ENCODE peak calls at places on chromosomes 6 and 20, in five cellular contexts. N, B, E, V and F are unnamed samples.

GRCh38 chr6:128519132-128519930 is 1.1 kb downstream of the PTPRK start:
- DNase-seq in N (peak; percentile 15), B (peak; percentile 20), E (peak; percentile 75), V (no peak), F (peak; percentile 35)

GRCh38 chr6:32092760-32093497 is 16.2 kb downstream of the TNXB start:
- DNase-seq in N (no peak), B (no peak), E (no peak), V (no peak), F (no peak)

GRCh38 chr6:23301546-23301945 is 732.2 kb downstream of the HDGFL1 start:
- DNase-seq in N (no peak), B (no peak), E (no peak), V (no peak), F (no peak)

GRCh38 chr6:114342826-114343781 is at the start of gene HS3ST5:
- DNase-seq in N (no peak), B (peak; percentile 19), E (peak; percentile 65), V (no peak), F (no peak)

GRCh38 chr6:36853325-36853724 is 14.1 kb upstream of the CPNE5 start:
- DNase-seq in N (no peak), B (no peak), E (no peak), V (no peak), F (no peak)

GRCh38 chr6:167094436-167094819 is 28.5 kb upstream of the CCR6 start:
- DNase-seq in N (no peak), B (no peak), E (no peak), V (no peak), F (no peak)

GRCh38 chr20:57902478-57902877 is 192.7 kb upstream of the PMEPA1 start:
- DNase-seq in N (no peak), B (peak; percentile 36), E (no peak), V (no peak), F (no peak)

GRCh38 chr6:10720229-10720959 is 2.5 kb upstream of the TMEM14C start:
- DNase-seq in N (peak; percentile 48), B (no peak), E (peak; percentile 94), V (peak; percentile 56), F (peak; percentile 61)

GRCh38 chr6:36954262-36954931 is at the start of gene PI16:
- DNase-seq in N (no peak), B (no peak), E (no peak), V (no peak), F (no peak)

GRCh38 chr6:37251211-37251610 is 6.4 kb upstream of the TBC1D22B start:
- DNase-seq in N (no peak), B (no peak), E (no peak), V (no peak), F (no peak)

GRCh38 chr6:163352011-163352685 is 62.4 kb upstream of the QKI start:
- DNase-seq in N (no peak), B (no peak), E (no peak), V (no peak), F (no peak)

GRCh38 chr6:28218312-28219248 is 6.5 kb upstream of the ZSCAN9 start:
- DNase-seq in N (no peak), B (peak; percentile 83), E (peak; percentile 94), V (peak; percentile 54), F (peak; percentile 88)
- TF ChIP-seq CTCF in N (no peak), B (no peak), E (no peak), V (no peak), F (no peak)

GRCh38 chr6:95785785-95786184 is 208.4 kb downstream of the MANEA start:
- DNase-seq in N (no peak), B (peak; percentile 28), E (no peak), V (no peak), F (no peak)

GRCh38 chr6:95786802-95787201 is 209.5 kb downstream of the MANEA start:
- DNase-seq in N (no peak), B (peak; percentile 21), E (no peak), V (no peak), F (no peak)

GRCh38 chr6:95784869-95785268 is 207.5 kb downstream of the MANEA start:
- DNase-seq in N (no peak), B (peak; percentile 62), E (no peak), V (no peak), F (no peak)

GRCh38 chr6:95780037-95780436 is 202.7 kb downstream of the MANEA start:
- DNase-seq in N (no peak), B (no peak), E (no peak), V (no peak), F (no peak)

DNA sequence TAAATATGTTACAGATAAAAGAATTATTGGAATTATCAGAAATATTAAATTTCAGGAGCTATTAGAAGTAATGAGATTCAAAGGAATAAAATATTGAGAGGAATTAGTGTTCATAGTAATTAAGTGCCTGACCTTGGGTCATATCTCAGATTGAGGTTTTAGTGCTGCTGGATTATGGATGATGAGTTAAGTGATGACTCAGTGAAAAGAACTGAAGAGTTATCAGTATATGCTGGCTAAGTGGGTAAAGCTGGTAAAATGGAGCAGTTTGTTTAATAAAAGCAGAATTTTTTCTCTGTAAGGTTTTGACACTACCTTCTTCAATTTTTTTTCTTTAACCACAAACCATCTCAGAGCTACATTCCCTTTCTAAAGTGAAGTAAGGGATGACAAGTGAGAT is 206.7 kb downstream of the MANEA start:
- DNase-seq in N (no peak), B (no peak), E (no peak), V (no peak), F (no peak)
- H3K4me3 ChIP-seq in N (no peak overlapping the region), B (no peak overlapping the region), E (no peak overlapping the region), V (no peak overlapping the region), F (no peak overlapping the region)

GRCh38 chr20:42915081-42915480 is 274.6 kb downstream of the PTPRT start:
- DNase-seq in N (no peak), B (no peak), E (no peak), V (no peak), F (no peak)
- TF ChIP-seq CTCF in N (no peak), B (no peak), E (no peak), V (no peak), F (no peak)

GRCh38 chr20:52971498-52972189 is 514 bp upstream of the TSHZ2 start:
- DNase-seq in N (no peak), B (no peak), E (no peak), V (no peak), F (no peak)
- H3K4me3 ChIP-seq in N (peak overlapping the region; percentile 69), B (no peak overlapping the region), E (peak overlapping the region; percentile 9), V (peak overlapping the region; percentile 51), F (peak overlapping the region; percentile 70)

GRCh38 chr20:34729416-34729815 is 25.3 kb downstream of the TP53INP2 start:
- DNase-seq in N (no peak), B (no peak), E (no peak), V (no peak), F (no peak)
- TF ChIP-seq CTCF in N (no peak), B (no peak), E (no peak), V (no peak), F (no peak)

GRCh38 chr6:108563292-108563691 is 2.6 kb downstream of the FOXO3 start:
- DNase-seq in N (no peak), B (no peak), E (no peak), V (no peak), F (no peak)
- H3K4me3 ChIP-seq in N (no peak overlapping the region), B (no peak overlapping the region), E (peak overlapping the region; percentile 39), V (peak overlapping the region; percentile 98), F (peak overlapping the region; percentile 88)

GRCh38 chr20:61042501-61043385 is 209.3 kb upstream of the CDH4 start:
- DNase-seq in N (no peak), B (no peak), E (no peak), V (no peak), F (no peak)

GRCh38 chr20:61045876-61046585 is 206.0 kb upstream of the CDH4 start:
- DNase-seq in N (no peak), B (no peak), E (no peak), V (no peak), F (no peak)

GRCh38 chr20:61045091-61045490 is 207.0 kb upstream of the CDH4 start:
- DNase-seq in N (no peak), B (no peak), E (no peak), V (no peak), F (no peak)

GRCh38 chr20:61043681-61044080 is 208.4 kb upstream of the CDH4 start:
- DNase-seq in N (no peak), B (no peak), E (no peak), V (no peak), F (no peak)

GRCh38 chr20:61044499-61044898 is 207.6 kb upstream of the CDH4 start:
- DNase-seq in N (no peak), B (no peak), E (no peak), V (no peak), F (no peak)
- TF ChIP-seq CTCF in N (no peak), B (no peak), E (no peak), V (no peak), F (no peak)